ENCODE peak calls at places on chromosomes 6 and 20, in nine cellular contexts. W is mucosa of descending colon, T is endodermal cell, U is OCI-LY7, E is IMR-90, F is GM12865, X is fibroblast of pulmonary artery, O is hepatocyte, N is cardiac muscle cell. H is an unnamed sample.

GRCh38 chr6:157813757-157814455 is 9.1 kb upstream of the SNX9 start:
- DNase-seq in T (no peak), E (peak), O (no peak), F (no peak), N (no peak), W (no peak), U (no peak), X (peak), H (no peak)

GRCh38 chr6:187252-187840 is 104.9 kb upstream of the DUSP22 start:
- DNase-seq in N (peak), F (no peak), T (no peak), X (no peak), U (no peak), O (peak), W (no peak), E (no peak), H (no peak)

GRCh38 chr6:35590622-35591066 is 77.9 kb upstream of the TULP1 start:
- DNase-seq in O (no peak), E (no peak), X (peak), T (no peak), N (no peak), U (no peak), W (no peak), F (no peak), H (no peak)

GRCh38 chr6:132684267-132684666 is 25.3 kb upstream of the TAAR1 start:
- DNase-seq in X (no peak), O (no peak), E (peak), F (no peak), U (no peak), W (no peak), T (no peak), N (no peak), H (no peak)

GRCh38 chr20:38152175-38153010 is 12.7 kb downstream of the TGM2 start:
- DNase-seq in N (no peak), W (peak), O (peak), E (peak), U (peak), X (peak), F (peak), T (no peak), H (peak)

GRCh38 chr20:2285618-2286017 is 10.2 kb upstream of the TGM3 start:
- DNase-seq in U (no peak), E (no peak), N (no peak), X (no peak), F (no peak), W (no peak), T (no peak), O (no peak), H (no peak)

GRCh38 chr6:165931675-165932074 is 236.0 kb downstream of the TBXT start:
- DNase-seq in O (no peak), W (no peak), E (no peak), N (peak), X (no peak), U (no peak), T (peak), F (no peak), H (no peak)

GRCh38 chr6:136968831-136969230 is 46.7 kb downstream of the SLC35D3 start:
- DNase-seq in T (no peak), F (no peak), U (no peak), E (no peak), N (peak), W (no peak), X (no peak), O (no peak), H (no peak)

GRCh38 chr6:89260832-89261231 is 43.7 kb upstream of the GABRR1 start:
- DNase-seq in U (peak), W (no peak), T (no peak), X (peak), F (no peak), O (peak), N (peak), E (no peak), H (peak)

GRCh38 chr6:11938285-11938890 is 73.7 kb upstream of the HIVEP1 start:
- DNase-seq in F (no peak), U (no peak), T (peak), O (peak), N (no peak), W (peak), X (no peak), E (no peak), H (no peak)

GRCh38 chr6:2931055-2931454 is 27.9 kb upstream of the SERPINB9 start:
- DNase-seq in U (no peak), W (no peak), F (no peak), X (no peak), O (no peak), T (no peak), N (no peak), E (no peak), H (no peak)

GRCh38 chr6:105972440-105972839 is 113.7 kb upstream of the PRDM1 start:
- DNase-seq in X (no peak), F (no peak), U (no peak), N (no peak), W (no peak), T (no peak), O (no peak), E (no peak), H (no peak)

GRCh38 chr6:10472634-10473033 is 48.5 kb upstream of the GCNT2 start:
- DNase-seq in O (no peak), U (no peak), X (no peak), T (no peak), E (no peak), W (no peak), F (no peak), N (no peak), H (no peak)

GRCh38 chr20:48823960-48824497 is 3.8 kb downstream of the PREX1 start:
- DNase-seq in T (no peak), U (peak), F (peak), O (no peak), X (peak), E (peak), N (no peak), W (no peak), H (peak)
- TF ChIP-seq CTCF in T (no peak), U (no peak), F (no peak), O (no peak), X (no peak), E (no peak), N (no peak), W (no peak), H (no peak)

GRCh38 chr6:161101517-161101916 is 109.9 kb downstream of the MAP3K4 start:
- DNase-seq in E (peak), T (no peak), X (peak), F (no peak), U (peak), N (peak), W (no peak), O (peak), H (no peak)
- TF ChIP-seq CTCF in E (peak), T (peak), X (peak), F (peak), U (peak), N (peak), W (no peak), O (peak), H (peak)

GRCh38 chr6:169019727-169020491 is 233.7 kb downstream of the THBS2 start:
- DNase-seq in W (no peak), X (peak), N (no peak), U (no peak), O (no peak), T (peak), F (no peak), E (peak), H (no peak)
- TF ChIP-seq CTCF in W (no peak), X (peak), N (peak), U (no peak), O (peak), T (peak), F (peak), E (no peak), H (no peak)

GRCh38 chr6:90691823-90692222 is 105.0 kb upstream of the MAP3K7 start:
- DNase-seq in T (peak), O (no peak), E (no peak), F (no peak), X (no peak), N (no peak), W (no peak), U (peak), H (no peak)
- TF ChIP-seq CTCF in T (peak), O (no peak), E (no peak), F (peak), X (no peak), N (no peak), W (no peak), U (peak), H (peak)

DNA sequence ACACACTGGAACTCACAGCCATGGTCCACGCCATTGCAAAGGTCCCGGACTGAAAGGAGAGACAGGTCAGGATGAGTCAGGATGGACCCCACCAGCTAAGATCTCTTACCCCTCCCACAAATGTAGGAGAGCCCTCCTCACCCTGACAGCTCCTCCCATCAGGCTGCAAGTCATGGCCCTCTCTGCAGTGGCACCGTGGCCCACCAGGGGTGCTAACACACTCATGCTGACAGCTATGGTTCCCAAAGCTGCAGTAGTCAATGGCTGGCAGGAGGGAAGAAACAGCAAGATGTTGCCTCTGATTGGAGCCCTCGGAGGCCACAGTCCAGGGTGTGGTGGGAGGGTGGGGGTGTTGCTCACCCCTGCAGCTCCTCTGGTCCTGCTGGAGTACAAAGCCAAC is 5.7 kb upstream of the RBPJL start:
- DNase-seq in N (peak), U (peak), T (peak), W (no peak), X (peak), E (peak), O (no peak), F (peak), H (peak)
- TF ChIP-seq CTCF in N (peak), U (peak), T (peak), W (no peak), X (peak), E (peak), O (peak), F (peak), H (peak)

GRCh38 chr6:135851442-135852271 is at the start of gene PDE7B:
- DNase-seq in F (peak), X (peak), N (peak), E (peak), U (peak), O (peak), T (peak), W (peak), H (peak)

GRCh38 chr6:135852775-135853174 is 1.3 kb downstream of the PDE7B start:
- DNase-seq in N (no peak), T (no peak), E (peak), W (no peak), F (no peak), U (no peak), X (peak), O (no peak), H (no peak)

GRCh38 chr6:135853986-135854385 is 2.5 kb downstream of the PDE7B start:
- DNase-seq in O (no peak), T (no peak), E (no peak), X (peak), W (no peak), U (no peak), N (no peak), F (no peak), H (no peak)

GRCh38 chr6:135854799-135855198 is 3.3 kb downstream of the PDE7B start:
- DNase-seq in O (no peak), X (no peak), U (no peak), N (no peak), F (no peak), E (no peak), T (no peak), W (no peak), H (no peak)

GRCh38 chr6:135853227-135853626 is 1.7 kb downstream of the PDE7B start:
- DNase-seq in O (no peak), W (no peak), N (no peak), E (peak), U (no peak), X (peak), F (no peak), T (no peak), H (no peak)
- TF ChIP-seq CTCF in O (no peak), W (no peak), N (peak), E (no peak), U (no peak), X (peak), F (no peak), T (no peak), H (no peak)

DNA sequence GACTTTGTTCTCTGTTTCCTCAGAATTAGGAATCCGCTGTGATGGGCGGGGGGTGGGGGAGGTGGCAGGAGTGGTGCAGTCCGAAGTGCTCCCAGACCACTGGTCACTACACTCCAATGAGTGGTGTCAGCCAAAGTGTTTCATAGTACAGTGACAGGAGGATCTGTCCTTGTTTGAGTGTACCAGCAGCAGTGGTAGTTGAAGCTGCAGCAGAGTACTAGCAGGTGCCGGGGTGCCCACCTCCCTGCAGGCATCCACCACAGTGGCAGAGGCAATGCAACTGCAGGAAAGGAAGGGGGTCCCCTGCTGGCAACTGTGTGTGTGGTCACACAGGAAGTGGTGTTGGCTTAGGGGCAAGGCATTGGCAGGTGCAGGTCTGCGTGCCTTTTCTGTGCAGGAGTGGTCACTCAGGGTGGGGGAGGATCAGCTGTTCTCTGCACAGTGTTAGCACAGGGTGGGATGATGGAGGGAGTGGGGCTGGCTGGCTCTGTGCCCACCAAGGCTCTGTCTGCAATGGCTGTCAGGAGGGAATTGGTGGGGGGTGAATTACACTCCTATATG is 9.7 kb downstream of the HLA-DOB start:
- DNase-seq in T (no peak), U (peak), X (no peak), E (no peak), W (no peak), O (no peak), N (no peak), F (no peak), H (no peak)
- TF ChIP-seq CTCF in T (peak), U (no peak), X (no peak), E (no peak), W (no peak), O (no peak), N (no peak), F (peak), H (no peak)

GRCh38 chr20:33086052-33086722 is 6.7 kb downstream of the BPIFB4 start:
- DNase-seq in T (no peak), N (no peak), U (no peak), W (no peak), E (no peak), O (no peak), F (no peak), X (no peak), H (no peak)

GRCh38 chr20:33084722-33085121 is 5.3 kb downstream of the BPIFB4 start:
- DNase-seq in N (no peak), T (no peak), X (no peak), O (no peak), F (no peak), U (no peak), E (no peak), W (no peak), H (no peak)

GRCh38 chr20:33083544-33084340 is 4.3 kb downstream of the BPIFB4 start:
- DNase-seq in U (no peak), F (no peak), E (no peak), W (no peak), T (no peak), X (no peak), O (no peak), N (no peak), H (no peak)

GRCh38 chr20:33079267-33079666 is at the start of gene BPIFB4:
- DNase-seq in E (no peak), T (no peak), N (no peak), F (no peak), U (no peak), W (no peak), X (no peak), O (no peak), H (no peak)

DNA sequence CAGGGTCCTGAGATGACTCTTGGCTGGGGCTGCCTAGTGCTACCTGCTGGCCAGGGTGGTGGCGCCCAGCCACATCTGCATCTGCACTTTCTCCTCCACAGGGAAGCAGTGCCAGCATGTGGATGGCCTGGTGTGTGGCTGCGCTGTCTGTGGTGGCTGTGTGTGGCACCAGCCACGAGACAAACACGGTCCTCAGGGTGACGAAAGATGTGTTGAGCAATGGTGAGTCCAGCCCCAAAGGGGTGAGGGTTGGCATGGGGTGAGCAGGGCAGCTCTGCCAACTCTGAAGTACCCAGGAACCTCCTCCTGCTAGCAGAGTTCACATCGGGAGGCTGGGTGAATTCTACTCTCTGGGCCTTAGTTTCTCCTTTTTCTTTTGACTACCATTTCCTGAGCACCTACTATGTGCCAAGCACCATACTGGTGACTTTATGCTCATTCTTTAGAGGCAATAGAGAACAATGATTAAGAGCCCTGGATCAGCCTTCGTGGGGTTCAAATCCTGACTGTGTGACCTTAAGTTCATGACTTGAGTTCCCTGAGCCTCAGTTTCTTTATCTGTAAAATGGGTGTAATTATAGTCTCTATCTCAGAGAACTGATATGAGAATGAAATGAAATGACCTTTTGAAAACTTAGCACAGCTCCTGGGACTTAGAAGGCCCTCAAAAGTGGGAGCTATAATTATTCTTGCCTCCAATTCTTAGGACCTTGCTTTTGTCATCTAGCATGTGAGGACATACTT is 2.1 kb downstream of the BPIFB4 start:
- DNase-seq in O (no peak), E (no peak), T (no peak), W (no peak), U (no peak), X (no peak), F (no peak), N (no peak), H (no peak)
- TF ChIP-seq CTCF in O (no peak), E (no peak), T (no peak), W (no peak), U (no peak), X (no peak), F (no peak), N (no peak), H (no peak)

H was measured in GM10248.